ENCODE peak calls at places on chromosomes 7 and 10, in five cellular contexts. Q, R, Z, N and A are unnamed samples.

GRCh38 chr7:99210265-99210970 is 2.5 kb upstream of the KPNA7 start:
- DNase-seq in Q (peak; percentile 93), R (no peak), Z (peak; percentile 50), N (no peak), A (no peak)

GRCh38 chr10:78306358-78306757 is 272.7 kb downstream of the RPS24 start:
- DNase-seq in Q (no peak), R (no peak), Z (no peak), N (peak; percentile 50), A (no peak)

GRCh38 chr7:110386914-110387313 is 704.0 kb upstream of the LRRN3 start:
- DNase-seq in Q (peak; percentile 89), R (no peak), Z (peak; percentile 60), N (no peak), A (no peak)

GRCh38 chr10:29535012-29535777 is 99.6 kb downstream of the SVIL start:
- DNase-seq in Q (peak; percentile 83), R (peak; percentile 65), Z (peak; percentile 84), N (peak; percentile 81), A (no peak)

GRCh38 chr10:13201132-13201531 is 33.0 kb downstream of the UCMA start:
- DNase-seq in Q (peak; percentile 8), R (no peak), Z (no peak), N (no peak), A (no peak)

GRCh38 chr10:121822724-121823123 is 105.1 kb downstream of the ATE1 start:
- DNase-seq in Q (no peak), R (no peak), Z (no peak), N (no peak), A (no peak)

GRCh38 chr10:74799840-74800239 is 26.6 kb upstream of the KAT6B start:
- DNase-seq in Q (peak; percentile 94), R (peak; percentile 51), Z (peak; percentile 98), N (peak; percentile 29), A (no peak)

GRCh38 chr7:17608114-17608833 is 309.8 kb downstream of the AHR start:
- DNase-seq in Q (peak; percentile 36), R (no peak), Z (peak; percentile 72), N (no peak), A (no peak)

GRCh38 chr10:33116293-33116697 is 158.3 kb upstream of the ITGB1 start:
- DNase-seq in Q (no peak), R (no peak), Z (peak; percentile 61), N (peak; percentile 43), A (no peak)

GRCh38 chr10:124213471-124213870 is 120.1 kb upstream of the CHST15 start:
- DNase-seq in Q (peak; percentile 65), R (peak; percentile 32), Z (no peak), N (no peak), A (no peak)

GRCh38 chr7:105906690-105907089 is 30.3 kb upstream of the ATXN7L1 start:
- DNase-seq in Q (no peak), R (no peak), Z (no peak), N (no peak), A (no peak)

GRCh38 chr7:151679868-151680534 is 160.3 kb upstream of the RHEB start:
- DNase-seq in Q (peak; percentile 15), R (no peak), Z (no peak), N (no peak), A (no peak)

GRCh38 chr7:136348142-136348541 is 371.0 kb upstream of the MTPN start:
- DNase-seq in Q (no peak), R (no peak), Z (no peak), N (no peak), A (no peak)

GRCh38 chr10:32005050-32005449 is 51.2 kb downstream of the KIF5B start:
- DNase-seq in Q (peak; percentile 25), R (no peak), Z (peak; percentile 65), N (no peak), A (no peak)

GRCh38 chr7:85070967-85071628 is 115.8 kb downstream of the SEMA3D start:
- DNase-seq in Q (peak; percentile 88), R (no peak), Z (peak; percentile 66), N (no peak), A (no peak)

GRCh38 chr7:39847227-39847626 is 102.8 kb upstream of the CDK13 start:
- DNase-seq in Q (no peak), R (no peak), Z (peak; percentile 22), N (no peak), A (no peak)

GRCh38 chr10:102504179-102504975 is 605 bp downstream of the SUFU start:
- DNase-seq in Q (peak; percentile 12), R (no peak), Z (no peak), N (peak; percentile 91), A (peak; percentile 30)

GRCh38 chr10:11683529-11684320 is 58.5 kb upstream of the ECHDC3 start:
- DNase-seq in Q (no peak), R (no peak), Z (no peak), N (no peak), A (no peak)

GRCh38 chr10:11687779-11688447 is 54.3 kb upstream of the ECHDC3 start:
- DNase-seq in Q (peak; percentile 71), R (no peak), Z (no peak), N (no peak), A (peak; percentile 77)

GRCh38 chr10:11684717-11685645 is 57.2 kb upstream of the ECHDC3 start:
- DNase-seq in Q (peak; percentile 92), R (peak; percentile 71), Z (peak; percentile 90), N (peak; percentile 93), A (peak; percentile 90)

GRCh38 chr10:11687357-11687771 is 54.8 kb upstream of the ECHDC3 start:
- DNase-seq in Q (peak; percentile 76), R (no peak), Z (no peak), N (no peak), A (no peak)

DNA sequence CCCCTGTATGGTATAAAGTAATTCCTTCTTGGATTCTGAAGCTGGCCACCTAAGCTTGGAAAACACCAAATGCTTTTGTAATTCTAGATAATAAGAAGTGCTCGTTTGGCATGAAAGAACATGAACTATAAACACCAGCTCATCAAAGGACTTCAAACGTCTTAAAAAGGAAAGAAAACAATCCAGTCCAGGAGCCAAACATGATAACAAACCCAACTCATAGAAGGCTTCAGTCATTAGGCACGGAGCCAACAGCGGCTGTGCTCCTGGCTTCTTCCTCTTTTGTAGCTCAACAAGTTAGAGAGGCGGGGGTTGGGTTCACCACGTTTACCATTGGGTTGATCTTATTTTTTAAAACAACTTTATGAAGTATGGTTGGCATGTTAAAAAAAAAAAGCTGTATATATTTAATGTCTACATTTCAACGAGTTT is 56.4 kb upstream of the ECHDC3 start:
- DNase-seq in Q (peak; percentile 61), R (no peak), Z (peak; percentile 61), N (peak; percentile 90), A (peak; percentile 60)
- H3K4me3 ChIP-seq in Q (no peak overlapping the region), R (no peak overlapping the region), Z (no peak overlapping the region), N (no peak overlapping the region), A (no peak overlapping the region)

DNA sequence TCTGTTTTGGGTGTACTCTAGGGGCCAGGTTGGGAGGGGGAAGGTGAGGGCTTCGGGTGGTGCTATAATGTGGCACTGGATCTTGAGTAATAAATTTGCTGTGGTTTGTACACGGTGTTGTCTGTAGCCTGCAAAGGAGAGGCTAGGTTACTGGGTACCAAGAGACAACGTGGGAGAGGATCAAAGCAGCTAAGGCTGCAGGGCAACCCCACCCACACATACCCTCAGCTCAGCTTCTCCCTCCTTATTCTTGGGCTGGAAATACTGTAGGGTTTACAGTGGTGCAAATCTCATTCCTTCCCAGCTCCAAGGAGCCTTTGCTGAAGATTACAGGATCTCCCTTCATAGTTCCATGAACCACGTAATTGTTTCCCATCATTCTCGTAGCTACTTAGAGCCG is 1.9 kb upstream of the FSCN3 start:
- DNase-seq in Q (no peak), R (no peak), Z (no peak), N (no peak), A (no peak)
- TF ChIP-seq CTCF in Q (no peak), R (no peak), Z (no peak), N (no peak), A (no peak)

DNA sequence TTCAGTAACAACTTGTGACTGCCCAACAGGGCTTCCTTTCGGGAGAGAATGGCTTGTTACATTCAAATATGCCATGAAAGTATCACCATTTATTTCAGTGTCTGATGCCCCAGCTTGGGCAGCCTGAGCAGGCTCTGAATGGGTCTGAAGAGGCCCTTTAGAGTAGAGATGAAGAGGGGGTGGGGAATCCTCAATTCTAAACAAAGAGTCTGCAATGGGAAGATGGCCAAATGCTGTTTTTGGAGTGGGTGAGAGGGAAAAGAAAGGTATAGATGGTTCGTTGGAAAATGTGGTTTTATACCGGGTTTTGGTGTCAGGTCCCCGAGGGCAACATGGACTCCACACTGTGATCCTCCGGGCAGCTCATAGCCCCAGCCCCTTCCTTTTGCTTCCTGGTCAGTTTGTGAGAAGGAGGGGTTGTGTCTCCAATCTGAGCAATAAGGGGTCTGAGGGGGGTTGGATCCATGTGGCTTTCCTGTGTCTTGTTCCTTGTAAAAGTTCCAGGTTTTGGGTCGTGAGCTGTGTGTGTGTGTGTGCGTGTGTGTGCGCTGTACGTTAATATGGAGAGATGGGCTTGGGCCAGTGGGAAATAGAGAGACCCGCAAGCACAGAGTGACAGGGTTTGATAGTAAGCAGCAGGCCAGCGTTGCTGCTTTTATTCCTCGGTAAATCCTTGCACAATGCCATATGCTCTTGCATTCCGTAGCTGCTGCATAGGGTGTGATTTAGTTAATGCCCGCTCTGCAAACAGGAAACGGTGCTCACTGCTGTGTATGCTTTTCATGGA is 108.3 kb downstream of the TCF7L2 start:
- DNase-seq in Q (peak; percentile 44), R (peak; percentile 40), Z (peak; percentile 74), N (peak; percentile 86), A (no peak)
- H3K4me3 ChIP-seq in Q (no peak overlapping the region), R (peak overlapping the region; percentile 24), Z (no peak overlapping the region), N (no peak overlapping the region), A (peak overlapping the region; percentile 25)

DNA sequence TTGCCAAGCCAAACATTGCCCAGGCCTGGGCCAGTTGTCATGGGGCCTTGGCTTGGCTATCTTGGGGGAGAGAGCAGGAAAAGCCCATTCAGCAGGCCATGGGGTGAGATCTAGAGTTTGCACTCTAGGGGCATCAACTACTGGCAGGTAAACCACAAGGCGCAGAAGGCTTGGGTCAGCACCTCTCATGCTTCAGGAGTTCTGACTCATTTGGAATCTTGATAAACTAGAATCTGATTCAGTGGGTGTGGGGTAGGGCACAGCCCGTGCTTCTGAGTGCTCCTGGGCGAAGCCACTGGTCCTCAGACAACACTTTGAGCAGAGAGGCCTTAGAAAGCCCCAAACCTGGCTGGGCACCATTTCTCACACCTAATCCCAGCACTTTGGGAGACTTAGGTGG is 81.1 kb downstream of the RGS10 start:
- DNase-seq in Q (peak; percentile 86), R (no peak), Z (no peak), N (no peak), A (no peak)
- TF ChIP-seq CTCF in Q (peak; percentile 31), R (no peak), Z (no peak), N (no peak), A (no peak)

DNA sequence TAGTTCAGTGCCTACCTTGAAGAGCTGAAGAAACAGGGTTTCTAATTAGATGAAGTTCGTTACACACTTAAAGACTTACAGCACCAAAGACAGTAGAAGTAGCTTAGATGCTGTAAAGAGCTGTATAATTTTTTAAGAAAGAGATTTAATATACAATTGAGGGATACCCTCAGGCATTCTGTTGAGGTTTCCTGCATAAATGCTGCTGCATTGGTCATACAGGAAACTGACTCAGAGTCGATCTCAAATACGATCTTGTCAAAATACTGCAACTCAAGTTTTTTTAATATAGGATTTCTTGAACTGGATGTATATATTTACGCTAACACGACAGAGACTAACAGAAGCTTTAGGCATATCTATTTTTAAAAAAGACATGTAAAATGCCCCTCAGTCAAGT is 2.5 kb upstream of the ARID5B start:
- DNase-seq in Q (peak; percentile 79), R (no peak), Z (peak; percentile 75), N (no peak), A (no peak)
- H3K4me3 ChIP-seq in Q (no peak overlapping the region), R (no peak overlapping the region), Z (no peak overlapping the region), N (no peak overlapping the region), A (no peak overlapping the region)